ENCODE peak calls at places on chromosomes 16 and 17, in six cellular contexts. One of them, this sample, is unnamed.

GRCh38 chr16:87447323-87447722 is 45.5 kb downstream of the ZCCHC14 start:
- DNase-seq in colonic mucosa: no peak
- DNase-seq in AG04450: peak
- DNase-seq in fibroblast of mammary gland: peak
- DNase-seq in heart right ventricle: no peak
- DNase-seq in breast epithelium: no peak
- DNase-seq in this sample: no peak

GRCh38 chr17:68320311-68320865 is 29.1 kb downstream of the ARSG start:
- DNase-seq in colonic mucosa: no peak
- DNase-seq in AG04450: no peak
- DNase-seq in breast epithelium: no peak
- DNase-seq in heart right ventricle: no peak
- DNase-seq in fibroblast of mammary gland: no peak
- DNase-seq in this sample: no peak

GRCh38 chr17:15288859-15289258 is 23.7 kb upstream of the PMP22 start:
- DNase-seq in AG04450: no peak
- DNase-seq in fibroblast of mammary gland: no peak
- DNase-seq in heart right ventricle: no peak
- DNase-seq in colonic mucosa: no peak
- DNase-seq in breast epithelium: no peak
- DNase-seq in this sample: no peak

GRCh38 chr17:2263183-2263954 is 40.2 kb downstream of the SMG6 start:
- DNase-seq in heart right ventricle: no peak
- DNase-seq in AG04450: no peak
- DNase-seq in colonic mucosa: no peak
- DNase-seq in fibroblast of mammary gland: peak
- DNase-seq in breast epithelium: no peak
- DNase-seq in this sample: no peak

GRCh38 chr17:50128441-50129302 is 1.3 kb downstream of the SAMD14 start:
- DNase-seq in heart right ventricle: no peak
- DNase-seq in colonic mucosa: no peak
- DNase-seq in fibroblast of mammary gland: no peak
- DNase-seq in breast epithelium: no peak
- DNase-seq in AG04450: no peak
- DNase-seq in this sample: no peak

GRCh38 chr16:54407596-54407995 is 121.0 kb upstream of the IRX3 start:
- DNase-seq in breast epithelium: peak
- DNase-seq in fibroblast of mammary gland: peak
- DNase-seq in AG04450: no peak
- DNase-seq in colonic mucosa: no peak
- DNase-seq in heart right ventricle: no peak
- DNase-seq in this sample: no peak

GRCh38 chr17:42913981-42914617 is 13.5 kb downstream of the G6PC1 start:
- DNase-seq in fibroblast of mammary gland: no peak
- DNase-seq in heart right ventricle: no peak
- DNase-seq in colonic mucosa: no peak
- DNase-seq in breast epithelium: no peak
- DNase-seq in AG04450: no peak
- DNase-seq in this sample: no peak

GRCh38 chr16:57619133-57619605 is 9.3 kb upstream of the ADGRG1 start:
- DNase-seq in heart right ventricle: no peak
- DNase-seq in fibroblast of mammary gland: no peak
- DNase-seq in colonic mucosa: no peak
- DNase-seq in breast epithelium: no peak
- DNase-seq in AG04450: no peak
- DNase-seq in this sample: no peak

GRCh38 chr17:65589321-65589720 is 27.9 kb upstream of the AXIN2 start:
- DNase-seq in breast epithelium: no peak
- DNase-seq in colonic mucosa: no peak
- DNase-seq in fibroblast of mammary gland: peak
- DNase-seq in AG04450: no peak
- DNase-seq in heart right ventricle: no peak
- DNase-seq in this sample: no peak

GRCh38 chr16:75010427-75010826 is 11.6 kb downstream of the ZNRF1 start:
- DNase-seq in heart right ventricle: no peak
- DNase-seq in fibroblast of mammary gland: no peak
- DNase-seq in breast epithelium: no peak
- DNase-seq in colonic mucosa: no peak
- DNase-seq in AG04450: no peak
- DNase-seq in this sample: no peak

GRCh38 chr17:16406742-16407674 is 8.4 kb upstream of the TRPV2 start:
- DNase-seq in colonic mucosa: no peak
- DNase-seq in AG04450: no peak
- DNase-seq in breast epithelium: peak
- DNase-seq in heart right ventricle: peak
- DNase-seq in fibroblast of mammary gland: no peak
- DNase-seq in this sample: no peak

GRCh38 chr16:8155275-8155674 is 435.0 kb downstream of the TMEM114 start:
- DNase-seq in fibroblast of mammary gland: no peak
- DNase-seq in AG04450: no peak
- DNase-seq in colonic mucosa: no peak
- DNase-seq in heart right ventricle: no peak
- DNase-seq in breast epithelium: no peak
- DNase-seq in this sample: no peak
- H3K4me3 ChIP-seq in fibroblast of mammary gland: no peak
- H3K4me3 ChIP-seq in AG04450: no peak
- H3K4me3 ChIP-seq in colonic mucosa: no peak
- H3K4me3 ChIP-seq in heart right ventricle: no peak
- H3K4me3 ChIP-seq in breast epithelium: no peak
- H3K4me3 ChIP-seq in this sample: no peak

DNA sequence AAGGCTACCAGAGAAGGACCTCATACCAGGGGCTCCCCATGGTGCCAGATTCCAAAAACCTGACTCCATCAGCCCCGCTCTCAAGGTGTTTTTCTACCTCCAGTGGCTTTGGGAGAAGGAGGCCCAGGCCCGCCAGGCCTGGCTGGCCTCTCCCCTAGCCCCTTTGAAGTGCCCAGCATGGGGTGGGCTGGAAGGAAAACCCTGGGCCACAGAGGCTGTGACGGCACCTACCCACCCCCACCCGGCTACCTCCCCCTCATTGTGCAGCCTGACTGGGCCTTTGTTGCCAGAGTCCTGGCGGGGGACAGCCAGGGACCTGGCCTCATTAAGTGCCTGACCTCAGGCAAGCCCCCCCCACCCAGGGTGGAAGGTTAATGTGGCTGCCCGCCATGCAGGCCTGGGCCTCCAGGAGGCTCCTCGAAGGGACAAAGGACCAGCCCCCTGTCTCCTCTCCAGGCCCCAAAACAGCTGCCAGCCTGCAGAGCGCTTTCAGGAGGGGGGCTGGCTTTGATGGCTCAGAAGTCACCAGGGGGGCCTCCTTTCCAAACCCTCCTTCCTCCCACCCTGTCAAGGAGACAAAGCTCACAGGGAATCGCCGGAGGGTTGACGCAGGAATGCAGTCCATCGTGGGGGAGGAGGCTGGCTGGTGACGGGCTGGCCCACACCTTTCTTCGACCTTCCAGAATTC is 159.4 kb downstream of the ZNF423 start:
- DNase-seq in heart right ventricle: no peak
- DNase-seq in colonic mucosa: no peak
- DNase-seq in fibroblast of mammary gland: no peak
- DNase-seq in breast epithelium: no peak
- DNase-seq in AG04450: no peak
- DNase-seq in this sample: no peak
- TF ChIP-seq CTCF in heart right ventricle: no peak
- TF ChIP-seq CTCF in colonic mucosa: no peak
- TF ChIP-seq CTCF in fibroblast of mammary gland: no peak
- TF ChIP-seq CTCF in breast epithelium: no peak
- TF ChIP-seq CTCF in AG04450: no peak
- TF ChIP-seq CTCF in this sample: no peak

DNA sequence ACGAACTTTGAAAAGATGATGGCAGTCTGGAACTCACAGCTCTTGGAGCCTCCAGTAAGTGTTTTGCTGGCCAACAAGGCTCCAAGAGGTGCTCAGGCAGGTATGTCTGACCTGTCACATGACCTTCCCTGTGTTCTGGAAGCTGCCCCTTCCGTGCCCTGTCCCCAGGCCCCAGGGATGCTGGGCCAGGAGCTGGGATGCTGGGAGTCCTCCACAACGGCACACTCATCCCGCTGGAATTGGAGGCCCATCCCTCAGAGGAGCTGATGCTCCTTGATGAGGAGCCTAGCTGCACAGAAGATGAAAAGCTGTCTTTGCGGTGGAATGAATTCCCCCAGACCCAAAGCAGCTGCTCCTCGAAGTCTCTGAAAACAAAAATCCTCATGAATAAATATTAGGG is 47.8 kb downstream of the HOXB1 start:
- DNase-seq in heart right ventricle: no peak
- DNase-seq in colonic mucosa: no peak
- DNase-seq in fibroblast of mammary gland: no peak
- DNase-seq in breast epithelium: no peak
- DNase-seq in AG04450: no peak
- DNase-seq in this sample: no peak
- H3K4me3 ChIP-seq in heart right ventricle: no peak
- H3K4me3 ChIP-seq in colonic mucosa: no peak
- H3K4me3 ChIP-seq in fibroblast of mammary gland: no peak
- H3K4me3 ChIP-seq in breast epithelium: no peak
- H3K4me3 ChIP-seq in AG04450: no peak
- H3K4me3 ChIP-seq in this sample: no peak

DNA sequence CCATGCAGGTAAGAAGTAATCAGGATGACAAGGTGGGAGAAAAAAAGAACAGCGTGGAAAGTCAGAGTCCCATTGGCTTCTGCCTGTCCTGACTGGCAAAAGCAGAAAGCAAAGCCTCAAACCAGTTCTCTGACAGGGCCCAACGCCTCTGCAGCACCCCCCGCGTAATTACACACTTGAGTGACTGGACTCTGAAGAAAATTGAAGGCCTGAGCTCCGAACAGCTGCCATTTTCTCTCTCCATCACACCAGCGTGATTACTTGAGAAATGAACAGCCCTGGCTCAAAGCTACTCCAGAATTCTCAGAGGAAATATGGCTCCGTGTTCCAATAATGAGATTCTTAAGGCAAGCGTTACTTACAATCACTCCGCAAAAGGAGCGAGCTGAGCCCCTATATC is 142.8 kb upstream of the C17orf78 start:
- DNase-seq in colonic mucosa: no peak
- DNase-seq in breast epithelium: no peak
- DNase-seq in fibroblast of mammary gland: no peak
- DNase-seq in heart right ventricle: no peak
- DNase-seq in AG04450: no peak
- DNase-seq in this sample: no peak
- TF ChIP-seq CTCF in colonic mucosa: no peak
- TF ChIP-seq CTCF in breast epithelium: no peak
- TF ChIP-seq CTCF in fibroblast of mammary gland: no peak
- TF ChIP-seq CTCF in heart right ventricle: no peak
- TF ChIP-seq CTCF in AG04450: no peak
- TF ChIP-seq CTCF in this sample: no peak

GRCh38 chr16:86167061-86167460 is 268.1 kb downstream of the IRF8 start:
- DNase-seq in breast epithelium: no peak
- DNase-seq in fibroblast of mammary gland: no peak
- DNase-seq in colonic mucosa: peak
- DNase-seq in AG04450: no peak
- DNase-seq in heart right ventricle: no peak
- DNase-seq in this sample: no peak
- H3K4me3 ChIP-seq in breast epithelium: no peak
- H3K4me3 ChIP-seq in fibroblast of mammary gland: no peak
- H3K4me3 ChIP-seq in colonic mucosa: no peak
- H3K4me3 ChIP-seq in AG04450: no peak
- H3K4me3 ChIP-seq in heart right ventricle: no peak
- H3K4me3 ChIP-seq in this sample: no peak